ENCODE peak calls at places on chromosomes 2 and 18, in four cellular contexts. G is HepG2, P is K562, W is HCT116. M is an unnamed sample.

GRCh38 chr2:2763998-2764355 is 432.9 kb upstream of the MYT1L start:
- DNase-seq in G (no peak), P (no peak), W (no peak), M (no peak)

GRCh38 chr18:49616618-49617328 is 54.9 kb downstream of the LIPG start:
- DNase-seq in G (no peak), P (no peak), W (no peak), M (no peak)

GRCh38 chr2:135512099-135512498 is 18.9 kb downstream of the ZRANB3 start:
- DNase-seq in G (peak), P (no peak), W (no peak), M (no peak)

GRCh38 chr2:67018318-67018717 is 378.8 kb upstream of the ETAA1 start:
- DNase-seq in G (no peak), P (no peak), W (no peak), M (no peak)

GRCh38 chr18:69494841-69495240 is 94.2 kb downstream of the DOK6 start:
- DNase-seq in G (no peak), P (no peak), W (no peak), M (no peak)

GRCh38 chr2:161090401-161090800 is 69.8 kb upstream of the TANK start:
- DNase-seq in G (no peak), P (no peak), W (no peak), M (no peak)

GRCh38 chr18:37442477-37442876 is 123.1 kb downstream of the CELF4 start:
- DNase-seq in G (no peak), P (no peak), W (no peak), M (no peak)

GRCh38 chr18:44943201-44943881 is 262.7 kb downstream of the SETBP1 start:
- DNase-seq in G (no peak), P (no peak), W (no peak), M (no peak)

GRCh38 chr2:168997113-168997512 is 34.0 kb downstream of the ABCB11 start:
- DNase-seq in G (no peak), P (no peak), W (no peak), M (no peak)

GRCh38 chr2:200298816-200299215 is 7.7 kb upstream of the SPATS2L start:
- DNase-seq in G (no peak), P (no peak), W (no peak), M (no peak)

GRCh38 chr2:215793747-215794595 is 219.4 kb downstream of the MREG start:
- DNase-seq in G (peak), P (peak), W (peak), M (peak)

GRCh38 chr2:143802871-143803650 is 673.8 kb downstream of the ARHGAP15 start:
- DNase-seq in G (no peak), P (no peak), W (no peak), M (no peak)
- TF ChIP-seq TCF7L2 in G (no peak), P (no peak), W (no peak), M (no peak)

DNA sequence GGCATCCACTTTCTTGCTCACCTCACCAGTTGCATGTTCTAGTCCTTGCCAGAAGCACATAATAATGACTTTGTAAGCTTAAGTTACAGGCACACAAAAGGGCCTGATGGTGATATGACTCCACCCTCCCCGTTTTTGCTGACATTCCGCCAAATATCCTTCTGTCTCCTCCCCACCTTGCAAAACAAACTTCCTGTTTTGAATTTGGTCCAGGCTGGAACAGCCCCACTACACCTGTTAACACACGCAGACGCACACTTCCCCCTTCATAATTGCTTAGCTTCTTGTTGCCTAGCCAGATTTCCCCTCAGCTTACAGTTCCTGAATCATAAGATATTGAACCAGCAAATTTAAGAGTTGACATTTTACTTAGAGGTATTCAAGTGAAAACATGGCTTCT is at the start of gene MGAT5:
- DNase-seq in G (no peak), P (no peak), W (no peak), M (no peak)
- TF ChIP-seq TCF7L2 in G (no peak), P (no peak), W (no peak), M (no peak)

DNA sequence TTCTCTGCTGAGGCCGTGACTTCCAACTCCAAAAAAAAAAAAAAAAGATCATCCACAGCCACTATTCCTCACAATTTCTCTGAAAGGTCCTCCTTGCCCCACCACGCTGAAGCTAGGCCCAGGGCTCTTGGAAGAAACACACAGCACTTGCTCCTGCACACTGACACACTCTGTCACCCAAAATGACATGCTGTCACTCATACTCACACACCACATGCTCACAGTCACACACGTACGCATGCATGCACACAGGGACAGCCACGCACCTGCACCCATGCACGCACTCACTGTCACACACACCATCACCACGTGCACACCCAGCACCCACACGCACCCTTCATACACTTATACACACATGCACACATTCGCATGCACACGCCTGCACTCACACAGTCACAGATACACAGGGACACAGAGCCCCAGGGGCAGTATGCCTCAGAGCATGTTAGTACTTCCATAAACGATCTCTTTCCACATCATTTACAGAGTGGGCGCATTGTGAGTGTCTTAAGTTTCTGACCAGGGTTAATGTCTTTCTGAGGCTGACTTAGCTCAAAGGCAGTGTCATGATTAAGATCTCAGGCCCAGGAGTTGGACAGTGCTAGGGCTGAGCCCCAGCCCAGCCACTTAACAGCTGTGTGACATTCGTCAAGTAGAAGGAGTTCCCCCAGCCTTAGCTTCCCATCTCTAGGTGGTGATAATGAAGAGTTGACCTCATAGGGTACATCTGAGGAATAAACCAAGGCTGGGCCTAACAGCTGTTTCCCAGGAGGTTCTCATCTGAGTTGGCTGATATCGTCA is 93.4 kb downstream of the GLI2 start:
- DNase-seq in G (no peak), P (no peak), W (no peak), M (no peak)
- TF ChIP-seq TCF7L2 in G (no peak), P (no peak), W (no peak), M (no peak)

DNA sequence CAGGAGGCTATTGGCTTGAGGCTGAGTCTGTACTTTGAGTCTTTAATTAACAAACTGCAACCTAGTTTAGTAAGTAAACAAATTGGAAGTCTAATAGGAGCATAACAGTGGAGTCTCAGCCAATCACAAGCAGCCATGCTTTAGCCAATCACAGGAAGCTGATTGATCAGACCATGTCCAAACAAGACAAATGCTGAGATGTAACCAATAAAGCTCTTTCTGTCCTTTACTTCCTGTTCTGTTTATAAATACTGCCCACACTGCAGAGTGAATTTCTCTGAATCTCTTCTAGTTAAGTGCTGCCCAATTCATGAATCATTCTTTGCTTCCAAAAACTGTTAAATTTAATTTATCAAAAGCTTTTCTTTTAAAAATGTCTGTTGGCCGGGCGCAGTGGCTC is 146.6 kb upstream of the DLX2 start:
- DNase-seq in G (no peak), P (no peak), W (no peak), M (no peak)
- TF ChIP-seq TCF7L2 in G (no peak), P (no peak), W (no peak), M (no peak)

DNA sequence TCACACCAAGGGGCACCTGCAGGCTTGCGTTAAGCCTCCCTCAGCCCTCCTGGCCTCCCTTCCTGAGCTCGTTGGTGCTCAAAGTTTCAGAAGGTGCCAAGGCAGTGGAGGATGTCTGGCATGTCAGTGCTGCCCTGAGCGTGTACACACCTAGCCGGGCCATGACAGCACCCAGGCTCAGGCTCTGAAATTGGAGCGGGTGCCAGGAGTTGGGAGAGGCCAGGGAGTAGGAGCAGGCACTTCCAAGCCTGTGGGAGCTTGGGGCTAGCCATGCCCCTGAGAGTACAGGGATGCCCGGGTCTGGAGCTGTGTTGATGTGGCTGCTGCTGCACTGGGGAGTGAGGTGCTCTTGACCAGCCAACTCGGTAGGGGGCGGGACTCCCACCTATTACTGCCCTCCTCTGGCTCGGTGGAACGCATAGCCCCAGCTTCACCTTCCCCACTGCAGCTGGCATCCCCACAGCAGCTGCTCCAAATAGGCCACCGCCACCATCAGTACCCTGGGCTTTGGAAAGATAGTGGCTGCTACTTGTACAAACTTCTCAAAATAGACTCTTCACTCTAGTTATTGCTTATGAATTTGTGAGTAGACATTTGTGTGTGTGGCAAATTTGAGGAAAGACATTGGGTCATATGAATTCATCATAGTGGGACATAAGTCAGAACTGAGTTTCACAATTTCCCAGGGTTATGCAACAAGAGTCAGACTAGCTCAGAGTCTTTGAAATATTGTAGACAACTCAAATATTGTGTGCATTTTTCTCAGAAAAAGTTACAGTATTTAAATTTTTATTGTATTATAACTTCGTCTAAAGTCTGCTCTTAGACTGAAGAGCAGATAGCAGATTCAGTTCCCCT is 6.8 kb upstream of the PCARE start:
- DNase-seq in G (no peak), P (no peak), W (no peak), M (no peak)
- TF ChIP-seq TCF7L2 in G (no peak), P (no peak), W (no peak), M (no peak)

GRCh38 chr2:239606955-239607794 is 206.4 kb upstream of the HDAC4 start:
- DNase-seq in G (no peak), P (no peak), W (no peak), M (no peak)

GRCh38 chr2:239607795-239608171 is 207.0 kb upstream of the HDAC4 start:
- DNase-seq in G (no peak), P (no peak), W (no peak), M (no peak)

GRCh38 chr2:239605409-239605808 is 204.6 kb upstream of the HDAC4 start:
- DNase-seq in G (no peak), P (no peak), W (no peak), M (no peak)

GRCh38 chr2:239603411-239604356 is 202.9 kb upstream of the HDAC4 start:
- DNase-seq in G (no peak), P (no peak), W (no peak), M (no peak)

DNA sequence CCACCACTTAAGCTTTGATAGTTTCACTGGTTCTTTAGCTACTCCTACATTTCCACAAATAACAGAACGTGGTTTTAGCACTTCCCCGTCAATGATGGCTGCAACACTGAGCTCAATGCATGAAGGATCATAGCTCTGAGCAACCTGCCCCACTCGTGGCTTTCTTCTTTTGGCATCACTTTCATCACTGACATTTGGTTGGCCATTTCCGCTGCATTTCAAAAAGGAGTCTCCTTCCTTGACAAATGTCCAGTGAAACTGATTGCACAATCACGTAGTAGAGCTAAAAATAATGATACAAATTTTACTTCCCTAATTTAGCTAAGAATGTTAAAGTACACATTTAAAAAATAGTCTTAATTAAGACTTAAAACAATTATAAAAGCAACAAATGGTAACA is 205.2 kb upstream of the HDAC4 start:
- DNase-seq in G (no peak), P (no peak), W (no peak), M (no peak)
- TF ChIP-seq TCF7L2 in G (no peak), P (no peak), W (no peak), M (no peak)

M was measured in Panc1.